ENCODE peak calls at places on chromosomes 16 and 17, in seven cellular contexts. R is GM12878, Y is astrocyte, H is endodermal cell, Q is neural progenitor cell, K is IMR-90, E is colonic mucosa. P is an unnamed sample.

GRCh38 chr16:54248863-54249710 is 37.5 kb downstream of the IRX3 start:
- DNase-seq in H (no peak), K (no peak), R (no peak), E (no peak), Y (no peak), Q (no peak), P (no peak)

GRCh38 chr17:19304209-19304608 is 58.3 kb downstream of the B9D1 start:
- DNase-seq in Y (peak; percentile 74), R (no peak), Q (no peak), K (peak; percentile 79), H (peak; percentile 36), E (peak; percentile 65), P (no peak)

GRCh38 chr16:88430185-88430523 is 22.9 kb upstream of the ZFPM1 start:
- DNase-seq in Q (no peak), H (no peak), E (no peak), K (no peak), R (no peak), Y (no peak), P (no peak)

GRCh38 chr16:78815713-78816112 is 716.3 kb downstream of the WWOX start:
- DNase-seq in Q (no peak), Y (no peak), R (no peak), E (no peak), H (no peak), K (no peak), P (no peak)

GRCh38 chr17:63995626-63996025 is 2.5 kb upstream of the PRR29 start:
- DNase-seq in E (no peak), K (no peak), R (no peak), Y (no peak), H (peak; percentile 48), Q (peak; percentile 0), P (no peak)

GRCh38 chr17:30950669-30951399 is 20.0 kb upstream of the RNF135 start:
- DNase-seq in R (no peak), Y (peak; percentile 44), H (no peak), K (peak; percentile 93), Q (no peak), E (peak; percentile 96), P (peak; percentile 69)

GRCh38 chr16:64478258-64478906 is 643.5 kb downstream of the CDH11 start:
- DNase-seq in E (no peak), Y (peak; percentile 88), R (no peak), Q (no peak), H (no peak), K (peak; percentile 54), P (no peak)

GRCh38 chr16:72560617-72561016 is 388.7 kb upstream of the PMFBP1 start:
- DNase-seq in Y (no peak), K (no peak), H (no peak), E (no peak), Q (no peak), R (no peak), P (no peak)

GRCh38 chr17:19539841-19540311 is 6.2 kb downstream of the SLC47A1 start:
- DNase-seq in R (no peak), E (no peak), H (peak; percentile 43), Q (no peak), K (no peak), Y (no peak), P (no peak)

GRCh38 chr17:13480877-13481276 is 120.9 kb downstream of the HS3ST3A1 start:
- DNase-seq in E (no peak), Y (no peak), H (no peak), K (no peak), R (no peak), Q (no peak), P (no peak)

GRCh38 chr17:17706140-17707060 is 25.1 kb downstream of the RAI1 start:
- DNase-seq in E (no peak), K (no peak), H (peak; percentile 69), Q (no peak), R (no peak), Y (no peak), P (no peak)

GRCh38 chr16:74186589-74186988 is 110.0 kb upstream of the PSMD7 start:
- DNase-seq in Q (no peak), E (no peak), R (no peak), K (peak; percentile 48), H (no peak), Y (no peak), P (no peak)

GRCh38 chr17:64133546-64134215 is 3.7 kb upstream of the ERN1 start:
- DNase-seq in R (no peak), H (peak; percentile 68), Q (peak; percentile 81), E (no peak), K (peak; percentile 70), Y (no peak), P (peak; percentile 54)

GRCh38 chr17:64651889-64652288 is 10.2 kb downstream of the SMURF2 start:
- DNase-seq in R (no peak), Y (no peak), K (no peak), E (no peak), Q (no peak), H (no peak), P (no peak)

GRCh38 chr17:76049239-76049638 is 22.1 kb upstream of the EVPL start:
- DNase-seq in Q (no peak), K (no peak), Y (no peak), R (no peak), H (no peak), E (no peak), P (no peak)

GRCh38 chr16:51113254-51114125 is 37.6 kb downstream of the SALL1 start:
- DNase-seq in R (no peak), Y (no peak), Q (peak; percentile 87), E (no peak), K (no peak), H (peak; percentile 61), P (no peak)

GRCh38 chr17:74539281-74539820 is 6.6 kb downstream of the CD300C start:
- DNase-seq in Y (no peak), K (no peak), H (no peak), R (no peak), Q (no peak), E (no peak), P (no peak)

GRCh38 chr17:45429338-45430005 is 3.2 kb downstream of the ARHGAP27 start:
- DNase-seq in H (peak; percentile 90), Q (peak; percentile 69), E (no peak), R (no peak), K (no peak), Y (no peak), P (no peak)

GRCh38 chr16:48918520-48919258 is 308.7 kb upstream of the N4BP1 start:
- DNase-seq in E (no peak), Y (no peak), H (no peak), Q (no peak), K (no peak), R (no peak), P (peak; percentile 86)

GRCh38 chr16:89319883-89320716 is 102.6 kb downstream of the ZNF778 start:
- DNase-seq in Y (peak; percentile 82), H (no peak), R (peak; percentile 17), E (no peak), K (peak; percentile 85), Q (no peak), P (peak; percentile 91)

DNA sequence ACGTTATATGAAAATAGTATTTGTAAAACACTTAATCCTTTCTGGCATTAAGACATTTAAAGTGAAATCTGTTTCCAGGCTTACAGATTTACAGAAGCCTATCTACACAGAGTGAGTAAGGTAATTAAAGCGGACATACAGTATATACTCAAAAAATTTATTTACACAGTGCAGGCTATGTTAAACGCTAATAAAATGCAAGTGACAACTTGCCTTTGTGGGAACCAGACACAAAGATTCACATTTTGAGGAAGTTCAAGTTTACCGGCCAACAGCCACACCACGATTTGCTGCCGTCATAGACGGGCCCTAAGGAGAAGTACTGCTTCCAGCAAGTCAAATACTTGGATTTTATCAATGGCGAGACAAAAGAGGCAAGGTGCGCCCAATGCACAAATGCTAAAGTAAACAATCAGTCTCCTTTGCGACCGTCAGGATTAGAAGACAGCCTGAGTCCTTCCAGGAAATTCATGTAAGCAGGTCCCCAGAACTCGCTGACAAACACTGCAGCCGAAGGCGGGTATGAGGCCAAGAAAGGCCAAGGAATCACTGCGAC is 799 bp downstream of the VPS35 start:
- DNase-seq in H (no peak), K (peak; percentile 20), R (no peak), E (peak; percentile 53), Q (no peak), Y (peak; percentile 23), P (peak; percentile 76)
- H3K4me3 ChIP-seq in H (peak overlapping the region; percentile 99), K (peak overlapping the region; percentile 88), R (peak overlapping the region; percentile 74), E (peak overlapping the region; percentile 94), Q (peak overlapping the region; percentile 73), Y (peak overlapping the region; percentile 96), P (peak overlapping the region; percentile 98)

GRCh38 chr16:84820305-84820684 is 510 bp downstream of the CRISPLD2 start:
- DNase-seq in K (no peak), Y (no peak), R (no peak), Q (no peak), H (no peak), E (no peak), P (no peak)
- H3K9ac ChIP-seq in K (peak overlapping the region; percentile 61), Y (peak overlapping the region; percentile 68), R (no peak overlapping the region), Q (no peak overlapping the region), H (no peak overlapping the region), E (peak overlapping the region; percentile 72), P (no peak overlapping the region)

GRCh38 chr17:36094746-36095145 is 4.8 kb upstream of the CCL3 start:
- DNase-seq in Y (no peak), H (no peak), Q (no peak), R (no peak), K (no peak), E (no peak), P (no peak)

GRCh38 chr17:36088559-36089376 is 1.2 kb downstream of the CCL3 start:
- DNase-seq in Y (no peak), Q (peak; percentile 8), K (no peak), R (no peak), E (no peak), H (peak; percentile 74), P (no peak)

GRCh38 chr17:36094232-36094631 is 4.3 kb upstream of the CCL3 start:
- DNase-seq in R (no peak), Y (no peak), H (no peak), E (no peak), K (no peak), Q (no peak), P (no peak)

GRCh38 chr17:36089888-36090836 is at the start of gene CCL3:
- DNase-seq in Q (no peak), E (no peak), H (no peak), K (no peak), R (peak; percentile 99), Y (no peak), P (peak; percentile 11)

DNA sequence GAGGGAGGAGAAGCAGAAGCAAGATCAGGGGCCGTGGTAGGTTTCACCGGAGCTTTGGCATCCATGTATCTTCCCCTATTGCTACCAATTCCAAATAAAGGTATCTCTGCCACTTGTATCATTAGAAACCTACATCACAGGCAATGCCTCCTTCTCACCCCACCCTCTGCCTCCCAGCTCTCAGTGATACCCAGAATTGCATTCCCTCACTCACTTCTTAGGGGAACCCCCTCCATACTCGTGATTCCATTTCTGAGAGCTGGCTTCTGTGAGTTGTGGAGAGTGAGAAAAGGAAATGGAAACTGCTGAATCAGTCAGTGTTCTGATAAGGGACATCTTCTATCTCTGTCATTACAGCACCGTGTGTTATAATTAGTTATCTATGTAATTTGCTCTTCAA is 2.3 kb upstream of the CCL3 start:
- DNase-seq in Q (no peak), K (no peak), Y (no peak), R (peak; percentile 47), E (no peak), H (no peak), P (no peak)
- H3K4me1 ChIP-seq in Q (no peaks in the 10 kb centered on the region), K (no peaks in the 10 kb centered on the region), Y (no peaks in the 10 kb centered on the region), R (peaks cover 50% of the 10 kb centered on the region), E (no peaks in the 10 kb centered on the region), H (no peaks in the 10 kb centered on the region), P (no peaks in the 10 kb centered on the region)

DNA sequence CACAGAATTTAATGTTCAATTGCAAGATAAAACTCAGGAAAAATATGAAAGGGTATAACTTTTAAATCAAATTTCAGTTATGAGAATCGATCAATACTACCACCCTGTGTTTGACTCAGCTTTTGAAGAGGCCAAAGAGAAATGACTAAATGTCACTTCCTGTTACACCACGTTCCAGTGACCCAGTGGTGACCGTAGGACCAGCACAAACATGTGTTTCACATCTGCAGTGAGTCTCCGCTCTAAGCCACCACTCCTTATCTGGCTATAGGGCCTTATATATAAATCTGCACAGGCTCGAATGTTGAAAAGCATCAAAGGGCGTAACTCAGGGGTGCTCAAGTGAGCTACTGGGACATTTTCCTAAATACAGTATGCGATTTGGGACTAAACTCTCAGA is 36.1 kb downstream of the CYB5D2 start:
- DNase-seq in Y (no peak), Q (no peak), R (no peak), H (no peak), E (no peak), K (no peak), P (no peak)
- H3K4me3 ChIP-seq in Y (no peak overlapping the region), Q (no peak overlapping the region), R (no peak overlapping the region), H (no peak overlapping the region), E (no peak overlapping the region), K (no peak overlapping the region), P (no peak overlapping the region)